ENCODE peak calls at places on chromosomes 3 and 15, in ten cellular contexts. Y is epithelial cell of proximal tubule, T is cardiac fibroblast, G is left ventricle myocardium inferior, L is upper lobe of right lung, I is RWPE1, F is IMR-90, V is stomach, H is MM.1S, Q is GM06990. K is an unnamed sample.

GRCh38 chr3:154235330-154235729 is 89.0 kb downstream of the DHX36 start:
- DNase-seq in F (peak), V (no peak), G (no peak), Y (no peak), Q (no peak), I (no peak), H (no peak), T (peak), L (no peak), K (no peak)

GRCh38 chr3:179546814-179547241 is 15.9 kb upstream of the ACTL6A start:
- DNase-seq in F (no peak), T (no peak), L (no peak), G (no peak), H (peak), I (no peak), Y (no peak), V (peak), Q (no peak), K (no peak)

GRCh38 chr15:51484781-51485180 is 137.8 kb downstream of the DMXL2 start:
- DNase-seq in T (no peak), L (no peak), F (no peak), Q (no peak), H (no peak), Y (no peak), G (no peak), I (no peak), V (no peak), K (no peak)

GRCh38 chr3:112078125-112079083 is 7.8 kb upstream of the C3orf52 start:
- DNase-seq in V (no peak), G (no peak), F (no peak), Y (no peak), H (no peak), Q (no peak), I (no peak), T (no peak), L (no peak), K (no peak)

GRCh38 chr15:77251662-77252061 is 168.2 kb downstream of the PEAK1 start:
- DNase-seq in T (peak), I (no peak), V (no peak), L (no peak), Y (no peak), F (peak), G (no peak), Q (no peak), H (no peak), K (no peak)

GRCh38 chr3:10164546-10165393 is at the start of gene IRAK2:
- DNase-seq in H (peak), L (peak), I (peak), Y (no peak), V (peak), T (peak), G (peak), F (peak), Q (peak), K (peak)

GRCh38 chr3:111541911-111542483 is at the start of gene CD96:
- DNase-seq in I (no peak), V (peak), L (no peak), H (no peak), G (no peak), T (peak), Y (no peak), F (peak), Q (peak), K (peak)

GRCh38 chr15:89575146-89575655 is at the start of gene TICRR:
- DNase-seq in T (peak), I (peak), Q (peak), V (peak), L (peak), F (peak), G (peak), H (peak), Y (peak), K (peak)

GRCh38 chr3:141427764-141428163 is 59.1 kb upstream of the RASA2 start:
- DNase-seq in H (no peak), V (no peak), I (no peak), F (no peak), T (no peak), Q (no peak), Y (no peak), L (no peak), G (no peak), K (no peak)

GRCh38 chr3:64459711-64460110 is 228.1 kb downstream of the ADAMTS9 start:
- DNase-seq in T (peak), I (no peak), F (peak), G (no peak), V (no peak), Q (no peak), H (no peak), Y (no peak), L (no peak), K (no peak)

GRCh38 chr15:100495861-100496260 is 32.9 kb downstream of the CERS3 start:
- DNase-seq in Q (no peak), I (no peak), V (no peak), L (no peak), G (no peak), Y (no peak), H (no peak), F (no peak), T (no peak), K (no peak)

GRCh38 chr3:84136425-84136824 is 822.4 kb upstream of the CADM2 start:
- DNase-seq in T (no peak), V (no peak), G (no peak), L (no peak), Y (no peak), F (no peak), I (no peak), Q (no peak), H (no peak), K (no peak)
- TF ChIP-seq CTCF in T (no peak), V (no peak), G (no peak), L (no peak), Y (no peak), F (no peak), I (no peak), Q (no peak), H (no peak), K (no peak)

GRCh38 chr15:57138260-57138895 is 219.9 kb downstream of the TCF12 start:
- DNase-seq in Q (no peak), Y (no peak), F (peak), H (no peak), I (peak), G (no peak), T (peak), L (no peak), V (peak), K (no peak)
- TF ChIP-seq CTCF in Q (peak), Y (peak), F (peak), H (peak), I (peak), G (peak), T (peak), L (peak), V (peak), K (peak)

GRCh38 chr15:32998182-32998581 is 196.3 kb downstream of the FMN1 start:
- DNase-seq in I (no peak), T (no peak), G (no peak), Y (no peak), L (no peak), H (no peak), F (no peak), Q (no peak), V (no peak), K (no peak)

GRCh38 chr15:32990071-32990470 is 204.4 kb downstream of the FMN1 start:
- DNase-seq in T (peak), G (no peak), F (peak), H (no peak), V (no peak), Y (no peak), Q (no peak), I (no peak), L (no peak), K (no peak)

GRCh38 chr15:32994810-32995424 is 199.6 kb downstream of the FMN1 start:
- DNase-seq in V (no peak), T (peak), G (no peak), H (peak), Y (peak), I (peak), L (no peak), Q (no peak), F (peak), K (peak)

GRCh38 chr15:32991544-32992192 is 202.8 kb downstream of the FMN1 start:
- DNase-seq in T (no peak), F (no peak), L (no peak), V (no peak), H (no peak), Y (no peak), I (no peak), G (no peak), Q (no peak), K (no peak)

DNA sequence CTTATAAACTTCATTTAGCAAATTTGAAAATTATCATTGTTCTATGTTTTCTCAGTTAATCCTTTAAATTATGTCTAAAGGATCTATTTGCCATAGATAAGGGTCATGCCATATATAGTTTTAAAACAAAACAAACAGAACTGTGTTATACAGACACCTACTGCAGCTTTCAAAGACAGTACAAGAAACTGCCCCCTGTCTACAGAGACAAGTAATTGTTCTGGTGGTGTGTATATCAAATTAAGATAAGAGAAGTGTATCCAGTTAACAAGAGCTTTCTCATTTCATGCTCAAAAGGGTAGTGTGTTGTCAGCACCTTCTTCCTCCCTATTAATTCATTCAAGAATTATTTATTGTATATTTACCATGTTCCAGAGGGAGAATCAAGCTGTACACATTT is 201.2 kb downstream of the FMN1 start:
- DNase-seq in L (no peak), Q (no peak), I (no peak), T (peak), G (no peak), Y (no peak), F (no peak), H (no peak), V (no peak), K (no peak)
- TF ChIP-seq CTCF in L (no peak), Q (peak), I (no peak), T (peak), G (no peak), Y (peak), F (peak), H (peak), V (no peak), K (no peak)

DNA sequence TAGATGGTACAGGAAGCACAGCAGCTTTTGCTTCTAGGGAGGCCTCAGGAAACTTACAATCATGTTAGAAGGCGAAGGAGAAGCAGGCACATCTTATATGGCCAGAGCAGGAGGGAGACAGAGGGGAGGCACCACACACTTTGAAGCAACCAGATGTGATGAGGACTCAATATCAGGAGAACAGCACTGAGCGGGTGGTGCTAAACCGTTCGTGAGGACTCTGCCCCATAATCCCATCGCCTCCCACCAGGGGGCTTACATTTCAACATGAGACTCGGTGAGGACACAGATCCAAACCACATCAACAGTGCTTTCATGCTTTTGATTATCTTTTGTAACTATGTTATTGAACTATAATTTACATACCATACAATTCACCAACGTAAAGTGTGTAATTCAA is 7.6 kb upstream of the TMEM44 start:
- DNase-seq in G (no peak), F (peak), Q (no peak), T (peak), L (no peak), H (no peak), I (no peak), V (no peak), Y (no peak), K (no peak)
- TF ChIP-seq CTCF in G (no peak), F (peak), Q (peak), T (peak), L (no peak), H (peak), I (no peak), V (no peak), Y (peak), K (peak)